ENCODE peak calls at places on chromosomes 7 and 10, in four cellular contexts. D, H, F and S are unnamed samples.

GRCh38 chr10:116771101-116771705 is 28.8 kb upstream of the HSPA12A start:
- DNase-seq in D (no peak), H (no peak), F (no peak), S (no peak)

GRCh38 chr10:35735412-35735811 is 93.3 kb upstream of the FZD8 start:
- DNase-seq in D (no peak), H (no peak), F (no peak), S (no peak)

GRCh38 chr7:24158976-24159375 is 125.0 kb upstream of the NPY start:
- DNase-seq in D (no peak), H (no peak), F (no peak), S (no peak)

GRCh38 chr10:133397938-133398337 is 4.0 kb downstream of the MTG1 start:
- DNase-seq in D (no peak), H (no peak), F (no peak), S (no peak)

GRCh38 chr7:140397784-140398750 is at the start of gene SLC37A3:
- DNase-seq in D (peak; percentile 28), H (peak; percentile 97), F (peak; percentile 15), S (peak; percentile 94)

GRCh38 chr7:112149734-112150133 is 56.5 kb downstream of the DOCK4 start:
- DNase-seq in D (no peak), H (no peak), F (no peak), S (no peak)

GRCh38 chr10:3323865-3324498 is 151.4 kb upstream of the PITRM1 start:
- DNase-seq in D (no peak), H (no peak), F (no peak), S (no peak)

GRCh38 chr7:128876586-128876977 is 13.9 kb downstream of the ATP6V1F start:
- DNase-seq in D (no peak), H (no peak), F (no peak), S (no peak)

GRCh38 chr10:106555599-106555998 is 608.9 kb downstream of the SORCS1 start:
- DNase-seq in D (no peak), H (no peak), F (no peak), S (no peak)

GRCh38 chr10:22605168-22605567 is 109.2 kb downstream of the PIP4K2A start:
- DNase-seq in D (peak; percentile 82), H (no peak), F (peak; percentile 31), S (no peak)

GRCh38 chr7:101315336-101315735 is 6.3 kb downstream of the IFT22 start:
- DNase-seq in D (no peak), H (peak; percentile 77), F (peak; percentile 49), S (no peak)

GRCh38 chr10:88039496-88040200 is 176.2 kb downstream of the PTEN start:
- DNase-seq in D (no peak), H (no peak), F (no peak), S (no peak)

GRCh38 chr7:134866581-134866980 is 87.1 kb downstream of the CALD1 start:
- DNase-seq in D (no peak), H (no peak), F (no peak), S (no peak)

GRCh38 chr7:101864039-101864438 is 46.6 kb downstream of the CUX1 start:
- DNase-seq in D (no peak), H (no peak), F (no peak), S (no peak)

GRCh38 chr10:14407567-14407966 is 76.8 kb upstream of the FRMD4A start:
- DNase-seq in D (no peak), H (no peak), F (no peak), S (no peak)

GRCh38 chr7:2820508-2820934 is 23.6 kb downstream of the GNA12 start:
- DNase-seq in D (no peak), H (no peak), F (peak; percentile 67), S (no peak)

GRCh38 chr10:115093286-115093775 is at the start of gene ATRNL1:
- DNase-seq in D (no peak), H (no peak), F (no peak), S (peak; percentile 45)

GRCh38 chr7:138773817-138774216 is 24.0 kb upstream of the TMEM213 start:
- DNase-seq in D (no peak), H (no peak), F (no peak), S (no peak)

GRCh38 chr7:66643395-66643794 is 14.7 kb downstream of the KCTD7 start:
- DNase-seq in D (no peak), H (no peak), F (no peak), S (no peak)

GRCh38 chr7:65968256-65969185 is 13.5 kb downstream of the GUSB start:
- DNase-seq in D (no peak), H (no peak), F (no peak), S (no peak)

GRCh38 chr10:6101181-6101580 is 12.3 kb downstream of the RBM17 start:
- DNase-seq in D (no peak), H (no peak), F (no peak), S (no peak)

GRCh38 chr7:69677905-69678793 is 79.9 kb downstream of the AUTS2 start:
- DNase-seq in D (no peak), H (no peak), F (no peak), S (no peak)

GRCh38 chr10:8088504-8088903 is 34.0 kb downstream of the GATA3 start:
- DNase-seq in D (no peak), H (no peak), F (no peak), S (no peak)

GRCh38 chr7:159057647-159058046 is 87.0 kb downstream of the VIPR2 start:
- DNase-seq in D (no peak), H (no peak), F (no peak), S (no peak)

GRCh38 chr7:26469188-26469587 is 177.5 kb downstream of the SNX10 start:
- DNase-seq in D (no peak), H (no peak), F (no peak), S (no peak)
- TF ChIP-seq SPI1 in D (no peak), H (no peak), F (no peak), S (no peak)

GRCh38 chr10:93790454-93790853 is 32.7 kb downstream of the LGI1 start:
- DNase-seq in D (no peak), H (no peak), F (no peak), S (no peak)

GRCh38 chr10:93799309-93799708 is 41.6 kb downstream of the LGI1 start:
- DNase-seq in D (no peak), H (no peak), F (no peak), S (no peak)

GRCh38 chr10:93797825-93798224 is 40.1 kb downstream of the LGI1 start:
- DNase-seq in D (no peak), H (no peak), F (no peak), S (no peak)

DNA sequence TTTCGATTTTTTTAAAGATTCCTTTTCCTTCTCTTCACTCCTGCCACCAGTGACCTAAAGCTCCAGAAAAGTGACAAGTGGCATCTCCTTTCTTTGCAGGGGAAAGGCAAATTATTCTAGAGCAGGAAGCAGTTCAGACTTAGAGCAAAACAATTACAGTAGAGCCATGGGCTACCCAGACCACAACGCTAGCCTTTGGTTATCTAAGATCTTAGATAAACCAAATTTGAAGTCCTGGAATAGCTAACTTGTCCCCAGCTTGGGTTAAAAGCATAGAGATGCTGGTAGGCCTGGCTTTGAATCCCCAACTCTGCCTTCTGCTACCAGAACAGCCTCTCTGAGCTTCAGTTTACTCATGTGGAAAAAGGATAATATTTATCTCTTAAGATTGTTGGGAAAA is 38.4 kb downstream of the LGI1 start:
- DNase-seq in D (no peak), H (no peak), F (no peak), S (no peak)
- TF ChIP-seq SPI1 in D (no peak), H (no peak), F (no peak), S (no peak)

GRCh38 chr7:35729061-35729783 is 34.3 kb upstream of the HERPUD2 start:
- DNase-seq in D (peak; percentile 96), H (peak; percentile 28), F (no peak), S (no peak)
- TF ChIP-seq SPI1 in D (peak; percentile 98), H (no peak), F (peak; percentile 50), S (peak; percentile 98)

GRCh38 chr10:47013469-47014169 is 102.4 kb downstream of the PTPN20 start:
- DNase-seq in D (no peak), H (no peak), F (no peak), S (no peak)

GRCh38 chr10:47012214-47012613 is 101.0 kb downstream of the PTPN20 start:
- DNase-seq in D (no peak), H (no peak), F (peak; percentile 0), S (no peak)

GRCh38 chr10:47008769-47009168 is 97.5 kb downstream of the PTPN20 start:
- DNase-seq in D (no peak), H (no peak), F (no peak), S (no peak)

GRCh38 chr10:47009215-47009838 is 98.1 kb downstream of the PTPN20 start:
- DNase-seq in D (no peak), H (no peak), F (no peak), S (no peak)
- TF ChIP-seq SPI1 in D (no peak), H (no peak), F (no peak), S (no peak)

GRCh38 chr7:87220734-87221215 is 1.2 kb upstream of the TMEM243 start:
- DNase-seq in D (no peak), H (peak; percentile 47), F (no peak), S (no peak)

GRCh38 chr7:87217983-87218653 is 1.4 kb downstream of the TMEM243 start:
- DNase-seq in D (no peak), H (no peak), F (no peak), S (no peak)

GRCh38 chr7:87220026-87220733 is 648 bp upstream of the TMEM243 start:
- DNase-seq in D (no peak), H (peak; percentile 61), F (peak; percentile 67), S (peak; percentile 60)

GRCh38 chr7:87219545-87220025 is at the start of gene TMEM243:
- DNase-seq in D (peak; percentile 45), H (peak; percentile 73), F (peak; percentile 85), S (peak; percentile 71)

DNA sequence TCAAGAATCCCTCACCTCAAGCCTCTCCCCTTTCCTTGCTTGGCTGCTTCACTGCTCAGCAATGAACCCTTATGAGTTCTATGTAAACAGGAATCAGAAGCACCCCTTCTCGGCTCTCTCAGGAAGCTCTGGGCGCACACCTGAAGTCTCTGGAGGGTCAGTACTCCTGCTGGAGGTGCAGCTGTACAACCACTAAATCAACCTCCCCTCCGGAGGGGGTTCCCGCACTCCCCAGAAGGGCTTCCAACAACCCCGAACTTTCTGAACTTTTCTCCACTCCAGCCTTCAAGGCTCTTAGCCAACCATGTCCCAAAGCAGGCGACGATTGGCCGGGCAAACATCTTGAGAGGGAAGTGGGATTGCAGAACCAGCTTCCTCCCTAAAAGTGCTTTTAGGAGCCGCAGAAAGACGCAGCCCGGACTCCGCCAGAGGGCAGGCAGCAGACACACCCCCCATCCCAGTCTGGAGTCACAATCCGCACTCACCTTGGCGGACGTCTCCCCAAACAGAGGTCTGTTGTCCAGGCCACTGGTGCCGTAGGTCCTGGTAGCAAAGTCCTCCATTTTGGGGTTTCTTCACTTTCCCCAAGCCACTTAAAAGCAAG is 489 bp downstream of the TMEM243 start:
- DNase-seq in D (no peak), H (peak; percentile 44), F (peak; percentile 88), S (peak; percentile 23)
- TF ChIP-seq SPI1 in D (peak; percentile 26), H (peak; percentile 61), F (peak; percentile 91), S (peak; percentile 49)